ENCODE peak calls at places on chromosome X, in seven cellular contexts. D is GM23248; L is effector memory CD4-positive, alpha-beta T cell; B is activated B cell treated with CpG ODN at 0.5 μM for 24 hours; K is naive thymus-derived CD4-positive, alpha-beta T cell; G is RWPE1; O is uterus. A is an unnamed sample.

GRCh38 chrX:153642313-153642654 is 4.7 kb upstream of the DUSP9 start:
- DNase-seq in G (no peak), L (no peak), K (no peak), O (no peak), B (no peak), D (peak; percentile 6), A (no peak)

GRCh38 chrX:134139090-134139489 is 97.9 kb upstream of the CCDC160 start:
- DNase-seq in K (no peak), G (no peak), O (no peak), B (no peak), D (no peak), L (no peak), A (no peak)

GRCh38 chrX:9598344-9598743 is 133.5 kb downstream of the TBL1X start:
- DNase-seq in L (no peak), G (no peak), B (no peak), O (no peak), K (no peak), D (no peak), A (no peak)

GRCh38 chrX:13167444-13168207 is 123.2 kb upstream of the FAM9C start:
- DNase-seq in O (no peak), L (no peak), D (peak; percentile 67), B (no peak), G (no peak), K (no peak), A (no peak)

GRCh38 chrX:63750846-63751245 is 34.2 kb downstream of the ARHGEF9 start:
- DNase-seq in O (no peak), K (no peak), L (no peak), B (no peak), D (no peak), G (no peak), A (no peak)

GRCh38 chrX:30373951-30374350 is 64.8 kb upstream of the NR0B1 start:
- DNase-seq in G (no peak), D (no peak), L (no peak), O (no peak), K (no peak), B (no peak), A (no peak)

GRCh38 chrX:149830192-149830873 is 48.6 kb downstream of the MAGEA9 start:
- DNase-seq in G (no peak), K (peak; percentile 10), D (peak; percentile 54), L (peak; percentile 4), B (no peak), O (no peak), A (no peak)

GRCh38 chrX:97481228-97481627 is 597.5 kb downstream of the RPA4 start:
- DNase-seq in G (no peak), D (no peak), L (no peak), O (no peak), B (no peak), K (no peak), A (no peak)

GRCh38 chrX:56382278-56382677 is 150.1 kb downstream of the KLF8 start:
- DNase-seq in G (no peak), B (no peak), O (no peak), K (no peak), L (no peak), D (no peak), A (no peak)

GRCh38 chrX:14832151-14832550 is 40.7 kb downstream of the FANCB start:
- DNase-seq in B (no peak), L (no peak), O (no peak), G (no peak), K (no peak), D (peak; percentile 58), A (no peak)

GRCh38 chrX:19811807-19812604 is 75.4 kb downstream of the SH3KBP1 start:
- DNase-seq in G (no peak), B (no peak), K (no peak), L (no peak), O (no peak), D (peak; percentile 4), A (no peak)

GRCh38 chrX:74119016-74119910 is 184.7 kb upstream of the ZCCHC13 start:
- DNase-seq in B (no peak), O (no peak), G (peak; percentile 18), K (no peak), D (peak; percentile 81), L (no peak), A (no peak)

GRCh38 chrX:16185725-16186136 is 18.4 kb downstream of the MAGEB17 start:
- DNase-seq in G (peak; percentile 49), L (no peak), D (peak; percentile 80), O (no peak), K (no peak), B (no peak), A (no peak)

GRCh38 chrX:637660-638481 is 7.3 kb downstream of the SHOX start:
- DNase-seq in O (no peak), G (no peak), B (no peak), K (no peak), L (no peak), D (no peak), A (no peak)